ENCODE peak calls at places on chromosomes 6 and 20, in eight cellular contexts. N is DND-41, K is fibroblast of pulmonary artery, A is PC-3, W is cardiac muscle cell, T is Panc1, L is A549, S is bronchial epithelial cell. Y is an unnamed sample.

GRCh38 chr6:119584088-119584487 is 234.5 kb upstream of the MAN1A1 start:
- DNase-seq in N (no peak), K (no peak), A (no peak), W (no peak), T (no peak), L (no peak), S (no peak), Y (no peak)

GRCh38 chr6:26743157-26743821 is 83.7 kb upstream of the ZNF322 start:
- DNase-seq in N (no peak), K (peak), A (no peak), W (peak), T (peak), L (peak), S (peak), Y (no peak)

GRCh38 chr6:10099086-10099499 is 315.8 kb downstream of the TFAP2A start:
- DNase-seq in N (no peak), K (no peak), A (peak), W (peak), T (no peak), L (no peak), S (no peak), Y (no peak)

GRCh38 chr6:112434896-112435295 is 87.8 kb downstream of the RFPL4B start:
- DNase-seq in N (no peak), K (no peak), A (no peak), W (peak), T (no peak), L (no peak), S (no peak), Y (no peak)

GRCh38 chr20:24411003-24411402 is 58.4 kb upstream of the SYNDIG1 start:
- DNase-seq in N (no peak), K (no peak), A (no peak), W (no peak), T (no peak), L (no peak), S (no peak), Y (no peak)

GRCh38 chr20:38167851-38168760 is 3.0 kb upstream of the TGM2 start:
- DNase-seq in N (no peak), K (peak), A (peak), W (no peak), T (no peak), L (peak), S (peak), Y (no peak)

GRCh38 chr6:2841264-2842138 is at the start of gene SERPINB1:
- DNase-seq in N (peak), K (peak), A (peak), W (peak), T (no peak), L (peak), S (peak), Y (no peak)

GRCh38 chr6:72825265-72825918 is 203.5 kb downstream of the KCNQ5 start:
- DNase-seq in N (no peak), K (peak), A (peak), W (no peak), T (no peak), L (no peak), S (peak), Y (no peak)

GRCh38 chr6:26215200-26216014 is 128.2 kb downstream of the HFE start:
- DNase-seq in N (peak), K (peak), A (peak), W (peak), T (no peak), L (no peak), S (peak), Y (no peak)

GRCh38 chr20:53186630-53187029 is 214.5 kb downstream of the TSHZ2 start:
- DNase-seq in N (no peak), K (no peak), A (peak), W (no peak), T (no peak), L (no peak), S (no peak), Y (no peak)

GRCh38 chr6:44258921-44259320 is 1.6 kb upstream of the SLC35B2 start:
- DNase-seq in N (no peak), K (no peak), A (no peak), W (no peak), T (no peak), L (no peak), S (no peak), Y (no peak)

GRCh38 chr20:9831032-9831431 is 7.8 kb downstream of the PAK5 start:
- DNase-seq in N (no peak), K (no peak), A (no peak), W (no peak), T (no peak), L (no peak), S (no peak), Y (no peak)

GRCh38 chr20:22560817-22561216 is 23.6 kb downstream of the FOXA2 start:
- DNase-seq in N (no peak), K (no peak), A (no peak), W (no peak), T (no peak), L (no peak), S (no peak), Y (no peak)

GRCh38 chr6:71205336-71205956 is 83.2 kb upstream of the OGFRL1 start:
- DNase-seq in N (no peak), K (no peak), A (no peak), W (no peak), T (no peak), L (no peak), S (peak), Y (no peak)

GRCh38 chr6:136721467-136721866 is 70.8 kb downstream of the MAP3K5 start:
- DNase-seq in N (no peak), K (no peak), A (no peak), W (no peak), T (no peak), L (no peak), S (no peak), Y (no peak)

GRCh38 chr6:117951783-117952182 is 44.7 kb downstream of the SLC35F1 start:
- DNase-seq in N (no peak), K (no peak), A (no peak), W (peak), T (no peak), L (no peak), S (no peak), Y (no peak)

GRCh38 chr6:169161572-169162167 is 92.0 kb downstream of the THBS2 start:
- DNase-seq in N (no peak), K (no peak), A (no peak), W (no peak), T (no peak), L (no peak), S (no peak), Y (no peak)

GRCh38 chr20:64257107-64257757 is 1.7 kb downstream of the PCMTD2 start:
- DNase-seq in N (no peak), K (no peak), A (no peak), W (peak), T (no peak), L (no peak), S (no peak), Y (no peak)

GRCh38 chr6:154301086-154301625 is 55.4 kb downstream of the IPCEF1 start:
- DNase-seq in N (no peak), K (no peak), A (peak), W (no peak), T (no peak), L (no peak), S (no peak), Y (no peak)

GRCh38 chr6:90263653-90264052 is 33.0 kb downstream of the BACH2 start:
- DNase-seq in N (no peak), K (no peak), A (peak), W (no peak), T (no peak), L (no peak), S (no peak), Y (no peak)

GRCh38 chr6:130744601-130745382 is 82.4 kb upstream of the SMLR1 start:
- DNase-seq in N (peak), K (no peak), A (no peak), W (no peak), T (no peak), L (no peak), S (no peak), Y (no peak)

GRCh38 chr20:58117944-58118343 is 110.5 kb downstream of the ANKRD60 start:
- DNase-seq in N (no peak), K (no peak), A (no peak), W (no peak), T (no peak), L (no peak), S (peak), Y (no peak)

GRCh38 chr6:30725713-30726505 is 5.8 kb downstream of the TUBB start:
- DNase-seq in N (peak), K (peak), A (peak), W (no peak), T (no peak), L (no peak), S (peak), Y (no peak)

GRCh38 chr6:99613398-99613704 is 6.7 kb downstream of the PRDM13 start:
- DNase-seq in N (no peak), K (peak), A (no peak), W (peak), T (no peak), L (peak), S (no peak), Y (no peak)

GRCh38 chr6:136528477-136528876 is 21.7 kb downstream of the MAP7 start:
- DNase-seq in N (no peak), K (no peak), A (no peak), W (no peak), T (no peak), L (no peak), S (no peak), Y (no peak)

GRCh38 chr20:62769346-62770071 is 26.8 kb upstream of the MRGBP start:
- DNase-seq in N (no peak), K (no peak), A (no peak), W (no peak), T (no peak), L (no peak), S (no peak), Y (no peak)

GRCh38 chr6:126015869-126016268 is 29.5 kb downstream of the TRMT11 start:
- DNase-seq in N (no peak), K (no peak), A (peak), W (no peak), T (no peak), L (no peak), S (no peak), Y (no peak)

GRCh38 chr6:20875369-20875963 is 341.2 kb downstream of the CDKAL1 start:
- DNase-seq in N (peak), K (peak), A (peak), W (peak), T (peak), L (no peak), S (peak), Y (no peak)

GRCh38 chr6:80938131-80938530 is 814.4 kb downstream of the TENT5A start:
- DNase-seq in N (no peak), K (no peak), A (no peak), W (no peak), T (no peak), L (no peak), S (peak), Y (no peak)

GRCh38 chr6:63635165-63635562 is 438 bp upstream of the PHF3 start:
- DNase-seq in N (no peak), K (no peak), A (no peak), W (no peak), T (no peak), L (no peak), S (no peak), Y (no peak)

GRCh38 chr6:63637865-63638445 is 2.4 kb downstream of the PHF3 start:
- DNase-seq in N (no peak), K (peak), A (peak), W (no peak), T (no peak), L (no peak), S (no peak), Y (no peak)

GRCh38 chr6:63635563-63636515 is at the start of gene PHF3:
- DNase-seq in N (peak), K (peak), A (peak), W (peak), T (no peak), L (peak), S (peak), Y (peak)

GRCh38 chr6:63636516-63636968 is 940 bp downstream of the PHF3 start:
- DNase-seq in N (peak), K (peak), A (peak), W (peak), T (no peak), L (peak), S (peak), Y (no peak)

DNA sequence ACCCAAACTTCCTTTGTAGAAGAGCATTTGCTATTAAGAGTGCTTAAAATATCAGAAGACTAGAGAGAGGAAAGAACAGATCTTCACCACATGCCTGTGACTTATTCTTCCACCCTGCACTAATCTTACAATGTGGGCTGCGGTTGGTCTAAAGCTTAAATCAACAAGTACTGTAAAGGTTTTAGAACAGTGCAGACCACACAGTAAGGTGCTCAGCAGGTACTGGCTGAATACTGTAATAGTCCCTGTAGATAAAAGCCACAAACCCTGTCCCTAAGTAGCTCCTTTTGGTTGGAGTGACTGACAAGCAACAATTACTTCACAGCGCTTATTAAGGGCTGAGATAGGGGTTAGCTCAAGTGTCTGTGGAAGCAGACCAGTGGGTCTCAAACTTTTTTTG is 972 bp upstream of the PHF3 start:
- DNase-seq in N (no peak), K (no peak), A (no peak), W (peak), T (no peak), L (no peak), S (no peak), Y (no peak)
- H3K4me3 ChIP-seq in N (no peak), K (no peak), A (no peak), W (peak), T (no peak), L (no peak), S (no peak), Y (no peak)

DNA sequence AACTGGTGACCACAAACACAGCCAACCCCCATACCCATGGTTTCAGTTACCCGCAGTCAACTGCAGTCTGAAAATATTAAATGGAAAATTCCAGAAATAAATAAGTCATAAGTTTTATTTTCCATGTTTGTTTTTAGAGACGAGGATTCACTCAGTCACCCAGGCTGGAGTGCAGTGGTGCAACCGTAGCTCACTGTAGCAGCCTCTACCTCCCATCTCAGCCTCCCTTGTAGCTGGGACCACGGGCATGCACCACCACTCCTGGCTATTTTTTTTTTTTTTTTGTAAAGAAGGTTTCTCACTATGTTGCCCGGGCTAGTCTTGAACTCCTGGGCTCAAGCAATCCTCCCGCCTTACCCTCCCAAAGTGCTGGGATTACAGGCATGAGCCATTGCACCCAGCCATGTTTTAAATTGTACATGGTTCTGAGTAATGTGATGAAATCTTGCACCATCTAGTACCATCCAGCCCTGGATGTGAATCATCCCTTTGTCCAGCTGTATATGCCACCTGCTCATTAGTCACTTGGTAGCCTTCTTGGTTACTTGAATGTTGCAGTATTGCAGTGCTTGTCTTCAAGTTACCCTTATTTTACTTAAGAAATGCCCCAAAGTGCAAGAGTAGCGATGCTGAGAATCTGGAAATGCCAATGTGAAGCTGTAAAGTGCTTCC is 14.5 kb downstream of the CSNK2A1 start:
- DNase-seq in N (no peak), K (peak), A (peak), W (no peak), T (peak), L (peak), S (peak), Y (no peak)
- H3K4me3 ChIP-seq in N (no peak), K (no peak), A (no peak), W (no peak), T (no peak), L (no peak), S (no peak), Y (no peak)

GRCh38 chr6:34515473-34516387 is 40.4 kb downstream of the SPDEF start:
- DNase-seq in N (no peak), K (no peak), A (no peak), W (no peak), T (no peak), L (no peak), S (no peak), Y (no peak)
- H3K4me3 ChIP-seq in N (no peak), K (no peak), A (no peak), W (no peak), T (no peak), L (no peak), S (no peak), Y (no peak)

GRCh38 chr6:152368761-152369624 is 268.2 kb downstream of the SYNE1 start:
- DNase-seq in N (no peak), K (peak), A (no peak), W (no peak), T (no peak), L (no peak), S (peak), Y (no peak)
- H3K4me3 ChIP-seq in N (no peak), K (peak), A (no peak), W (no peak), T (no peak), L (no peak), S (no peak), Y (no peak)

GRCh38 chr6:53541900-53542299 is 3.0 kb downstream of the GCLC start:
- DNase-seq in N (no peak), K (no peak), A (no peak), W (no peak), T (no peak), L (no peak), S (no peak), Y (no peak)
- H3K4me3 ChIP-seq in N (no peak), K (no peak), A (peak), W (no peak), T (no peak), L (peak), S (peak), Y (no peak)

GRCh38 chr6:17985934-17986655 is 1.3 kb downstream of the KIF13A start:
- DNase-seq in N (no peak), K (no peak), A (no peak), W (no peak), T (no peak), L (no peak), S (no peak), Y (no peak)
- H3K4me3 ChIP-seq in N (no peak), K (peak), A (peak), W (peak), T (peak), L (peak), S (peak), Y (no peak)

DNA sequence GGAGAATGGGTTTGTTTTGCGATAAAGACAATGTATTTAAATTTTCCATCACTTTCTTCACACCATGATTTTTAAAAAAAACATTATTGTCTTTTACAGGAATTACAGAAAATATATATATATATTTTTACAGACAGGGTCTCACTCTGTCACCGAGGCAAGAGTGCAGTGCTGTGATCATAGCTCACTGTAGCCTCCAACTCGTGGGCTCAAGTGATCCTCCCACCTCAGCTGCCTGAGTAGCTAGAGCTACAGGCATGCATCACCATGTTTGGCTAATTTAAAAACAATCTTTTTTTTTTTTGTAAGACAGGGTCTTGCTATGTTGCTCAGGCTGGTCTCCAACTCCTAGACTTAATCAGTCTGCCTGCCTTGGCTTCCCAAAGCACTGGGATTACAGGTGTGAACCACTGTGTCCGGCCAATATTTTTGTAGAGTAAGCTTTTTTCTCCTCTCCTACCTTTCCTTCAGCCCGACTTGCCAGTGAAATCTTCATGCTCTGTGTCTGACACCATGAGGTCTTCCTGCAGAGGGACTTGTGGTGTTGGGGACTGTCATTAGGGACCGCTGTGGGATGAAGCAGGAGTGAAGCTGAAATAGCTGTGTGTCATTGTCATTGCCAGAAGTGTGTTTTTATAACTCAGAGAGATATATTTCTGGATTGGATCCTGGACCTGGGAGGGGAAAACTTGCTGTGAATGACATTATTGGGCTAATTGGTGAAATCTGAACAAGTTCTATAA is 13.2 kb downstream of the DSP start:
- DNase-seq in N (no peak), K (no peak), A (no peak), W (no peak), T (no peak), L (no peak), S (no peak), Y (no peak)
- H3K4me3 ChIP-seq in N (no peak), K (no peak), A (no peak), W (no peak), T (no peak), L (no peak), S (no peak), Y (no peak)

GRCh38 chr20:36744243-36744642 is 1.6 kb downstream of the NDRG3 start:
- DNase-seq in N (no peak), K (no peak), A (no peak), W (no peak), T (no peak), L (no peak), S (no peak), Y (no peak)

GRCh38 chr20:36744764-36745191 is 1.1 kb downstream of the NDRG3 start:
- DNase-seq in N (no peak), K (peak), A (peak), W (peak), T (no peak), L (no peak), S (peak), Y (no peak)

GRCh38 chr20:36742558-36742957 is 3.3 kb downstream of the NDRG3 start:
- DNase-seq in N (no peak), K (no peak), A (no peak), W (no peak), T (no peak), L (no peak), S (no peak), Y (no peak)

GRCh38 chr20:36737183-36737499 is 8.7 kb downstream of the NDRG3 start:
- DNase-seq in N (no peak), K (no peak), A (no peak), W (no peak), T (no peak), L (no peak), S (no peak), Y (no peak)

DNA sequence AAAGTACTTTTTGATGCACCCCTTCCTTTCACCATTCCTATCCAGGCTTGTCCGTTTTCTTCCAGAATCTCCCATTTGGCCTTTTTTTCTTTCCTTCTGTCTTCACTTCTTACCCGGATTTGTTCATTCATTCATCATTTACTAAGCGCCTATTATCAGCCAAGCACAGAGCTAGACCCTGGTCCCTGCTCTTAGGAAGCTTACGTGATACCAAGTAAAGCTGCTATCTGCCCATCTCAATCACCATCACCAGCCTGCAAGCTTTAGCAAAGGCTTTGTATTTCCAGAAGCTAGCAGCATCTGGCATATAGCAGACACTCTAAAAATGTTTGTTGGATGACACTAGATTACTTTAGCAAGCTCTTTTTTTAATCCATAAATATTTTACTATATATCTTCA is 4.8 kb downstream of the NDRG3 start:
- DNase-seq in N (no peak), K (no peak), A (no peak), W (no peak), T (no peak), L (no peak), S (no peak), Y (no peak)
- H3K4me3 ChIP-seq in N (no peak), K (no peak), A (no peak), W (no peak), T (no peak), L (no peak), S (no peak), Y (no peak)

GRCh38 chr6:157198425-157199279 is 124.7 kb downstream of the TMEM242 start:
- DNase-seq in N (no peak), K (peak), A (peak), W (no peak), T (no peak), L (no peak), S (peak), Y (no peak)
- H3K4me3 ChIP-seq in N (no peak), K (no peak), A (no peak), W (no peak), T (no peak), L (no peak), S (peak), Y (no peak)

Y was measured in Jurkat, Clone E6-1.